ENCODE peak calls at places on chromosomes 7 and 10, in six cellular contexts. One of them, this sample, is unnamed. For H3K9me3, the result is how much of the 10 kb centered on the place peaks cover.

GRCh38 chr10:100986952-100987684 is at the start of the genes MRPL43 and TWNK:
- DNase-seq in GM12878: no peak
- DNase-seq in endothelial cell of umbilical vein: peak
- DNase-seq in transverse colon: peak
- DNase-seq in breast epithelium: peak
- DNase-seq in sigmoid colon: peak
- DNase-seq in this sample: peak

GRCh38 chr7:909358-910329 is 33.3 kb downstream of the GET4 start:
- DNase-seq in GM12878: no peak
- DNase-seq in endothelial cell of umbilical vein: no peak
- DNase-seq in transverse colon: peak
- DNase-seq in breast epithelium: no peak
- DNase-seq in sigmoid colon: peak
- DNase-seq in this sample: no peak

GRCh38 chr7:157529768-157530560 is 193.2 kb downstream of the DNAJB6 start:
- DNase-seq in GM12878: no peak
- DNase-seq in endothelial cell of umbilical vein: no peak
- DNase-seq in transverse colon: no peak
- DNase-seq in breast epithelium: peak
- DNase-seq in sigmoid colon: no peak
- DNase-seq in this sample: no peak

GRCh38 chr7:29022291-29022988 is 64.3 kb upstream of the TRIL start:
- DNase-seq in GM12878: no peak
- DNase-seq in endothelial cell of umbilical vein: no peak
- DNase-seq in transverse colon: no peak
- DNase-seq in breast epithelium: no peak
- DNase-seq in sigmoid colon: no peak
- DNase-seq in this sample: no peak

GRCh38 chr10:8417631-8418030 is 363.1 kb downstream of the GATA3 start:
- DNase-seq in GM12878: no peak
- DNase-seq in endothelial cell of umbilical vein: no peak
- DNase-seq in transverse colon: no peak
- DNase-seq in breast epithelium: no peak
- DNase-seq in sigmoid colon: no peak
- DNase-seq in this sample: no peak

GRCh38 chr7:155277385-155277994 is 20.2 kb upstream of the INSIG1 start:
- DNase-seq in GM12878: no peak
- DNase-seq in endothelial cell of umbilical vein: peak
- DNase-seq in transverse colon: no peak
- DNase-seq in breast epithelium: no peak
- DNase-seq in sigmoid colon: no peak
- DNase-seq in this sample: no peak

GRCh38 chr7:45978010-45978681 is 57.1 kb upstream of the IGFBP3 start:
- DNase-seq in GM12878: peak
- DNase-seq in endothelial cell of umbilical vein: peak
- DNase-seq in transverse colon: no peak
- DNase-seq in breast epithelium: no peak
- DNase-seq in sigmoid colon: no peak
- DNase-seq in this sample: peak

GRCh38 chr10:103651783-103652476 is 158.4 kb downstream of the NEURL1 start:
- DNase-seq in GM12878: no peak
- DNase-seq in endothelial cell of umbilical vein: no peak
- DNase-seq in transverse colon: peak
- DNase-seq in breast epithelium: no peak
- DNase-seq in sigmoid colon: no peak
- DNase-seq in this sample: no peak

GRCh38 chr10:7410800-7411670 is at the start of gene SFMBT2:
- DNase-seq in GM12878: no peak
- DNase-seq in endothelial cell of umbilical vein: peak
- DNase-seq in transverse colon: peak
- DNase-seq in breast epithelium: peak
- DNase-seq in sigmoid colon: peak
- DNase-seq in this sample: no peak

GRCh38 chr10:43050011-43050410 is 26.9 kb upstream of the RET start:
- DNase-seq in GM12878: no peak
- DNase-seq in endothelial cell of umbilical vein: no peak
- DNase-seq in transverse colon: no peak
- DNase-seq in breast epithelium: no peak
- DNase-seq in sigmoid colon: no peak
- DNase-seq in this sample: no peak

GRCh38 chr10:9160275-9160674 is 1105.8 kb downstream of the GATA3 start:
- DNase-seq in GM12878: no peak
- DNase-seq in endothelial cell of umbilical vein: no peak
- DNase-seq in transverse colon: no peak
- DNase-seq in breast epithelium: no peak
- DNase-seq in sigmoid colon: no peak
- DNase-seq in this sample: no peak

GRCh38 chr10:76017026-76017732 is 585.8 kb downstream of the LRMDA start:
- DNase-seq in GM12878: no peak
- DNase-seq in endothelial cell of umbilical vein: no peak
- DNase-seq in transverse colon: no peak
- DNase-seq in breast epithelium: no peak
- DNase-seq in sigmoid colon: no peak
- DNase-seq in this sample: no peak

GRCh38 chr7:46383605-46384004 is 462.5 kb upstream of the IGFBP3 start:
- DNase-seq in GM12878: no peak
- DNase-seq in endothelial cell of umbilical vein: no peak
- DNase-seq in transverse colon: no peak
- DNase-seq in breast epithelium: no peak
- DNase-seq in sigmoid colon: no peak
- DNase-seq in this sample: no peak

GRCh38 chr7:95407751-95408150 is 11.6 kb upstream of the PON3 start:
- DNase-seq in GM12878: no peak
- DNase-seq in endothelial cell of umbilical vein: no peak
- DNase-seq in transverse colon: no peak
- DNase-seq in breast epithelium: no peak
- DNase-seq in sigmoid colon: no peak
- DNase-seq in this sample: no peak

GRCh38 chr10:116287906-116288501 is 15.0 kb upstream of the GFRA1 start:
- DNase-seq in GM12878: no peak
- DNase-seq in endothelial cell of umbilical vein: peak
- DNase-seq in transverse colon: peak
- DNase-seq in breast epithelium: no peak
- DNase-seq in sigmoid colon: no peak
- DNase-seq in this sample: no peak

GRCh38 chr10:75425291-75426079 is 5.9 kb upstream of the LRMDA start:
- DNase-seq in GM12878: no peak
- DNase-seq in endothelial cell of umbilical vein: no peak
- DNase-seq in transverse colon: no peak
- DNase-seq in breast epithelium: no peak
- DNase-seq in sigmoid colon: peak
- DNase-seq in this sample: no peak

GRCh38 chr7:1537631-1538412 is 7.3 kb downstream of the MAFK start:
- DNase-seq in GM12878: no peak
- DNase-seq in endothelial cell of umbilical vein: peak
- DNase-seq in transverse colon: peak
- DNase-seq in breast epithelium: peak
- DNase-seq in sigmoid colon: peak
- DNase-seq in this sample: peak

GRCh38 chr10:131532745-131533341 is 221.3 kb upstream of the TCERG1L start:
- DNase-seq in GM12878: no peak
- DNase-seq in endothelial cell of umbilical vein: no peak
- DNase-seq in transverse colon: no peak
- DNase-seq in breast epithelium: no peak
- DNase-seq in sigmoid colon: no peak
- DNase-seq in this sample: no peak

GRCh38 chr10:103665439-103665838 is 171.9 kb downstream of the NEURL1 start:
- DNase-seq in GM12878: no peak
- DNase-seq in endothelial cell of umbilical vein: no peak
- DNase-seq in transverse colon: no peak
- DNase-seq in breast epithelium: no peak
- DNase-seq in sigmoid colon: no peak
- DNase-seq in this sample: no peak

GRCh38 chr7:87833130-87833529 is 43.0 kb downstream of the SLC25A40 start:
- DNase-seq in GM12878: no peak
- DNase-seq in endothelial cell of umbilical vein: no peak
- DNase-seq in transverse colon: no peak
- DNase-seq in breast epithelium: no peak
- DNase-seq in sigmoid colon: no peak
- DNase-seq in this sample: no peak

GRCh38 chr10:98636921-98637329 is 190.2 kb upstream of the HPS1 start:
- DNase-seq in GM12878: no peak
- DNase-seq in endothelial cell of umbilical vein: no peak
- DNase-seq in transverse colon: no peak
- DNase-seq in breast epithelium: no peak
- DNase-seq in sigmoid colon: no peak
- DNase-seq in this sample: no peak

DNA sequence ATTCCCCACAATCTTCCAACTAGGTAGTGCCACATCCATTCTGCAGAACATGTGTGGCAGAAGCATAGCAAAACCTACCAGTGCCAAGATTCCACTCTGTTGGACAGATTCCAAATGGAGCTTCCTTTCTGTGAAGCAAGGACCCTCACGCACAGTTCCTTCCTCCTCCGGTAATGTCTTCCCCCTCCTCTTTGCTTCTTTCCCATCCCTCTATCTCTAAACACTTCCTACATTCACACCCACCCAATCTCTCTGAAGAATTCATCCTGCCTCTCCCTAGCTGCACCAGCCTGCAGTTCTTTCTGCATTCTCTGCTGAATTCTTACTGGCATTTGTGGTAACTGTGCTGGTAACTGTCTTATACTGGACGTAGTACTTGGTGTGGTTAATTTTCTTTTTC is 124.9 kb downstream of the RNLS start:
- DNase-seq in GM12878: no peak
- DNase-seq in endothelial cell of umbilical vein: no peak
- DNase-seq in transverse colon: no peak
- DNase-seq in breast epithelium: no peak
- DNase-seq in sigmoid colon: no peak
- DNase-seq in this sample: no peak
- TF ChIP-seq POLR2AphosphoS5 in GM12878: no peak
- TF ChIP-seq POLR2AphosphoS5 in endothelial cell of umbilical vein: no peak
- TF ChIP-seq POLR2AphosphoS5 in transverse colon: no peak
- TF ChIP-seq POLR2AphosphoS5 in breast epithelium: no peak
- TF ChIP-seq POLR2AphosphoS5 in sigmoid colon: no peak
- TF ChIP-seq POLR2AphosphoS5 in this sample: no peak

GRCh38 chr10:121536271-121536918 is 61.8 kb downstream of the FGFR2 start:
- DNase-seq in GM12878: no peak
- DNase-seq in endothelial cell of umbilical vein: no peak
- DNase-seq in transverse colon: no peak
- DNase-seq in breast epithelium: no peak
- DNase-seq in sigmoid colon: no peak
- DNase-seq in this sample: no peak

GRCh38 chr10:121532465-121532864 is 65.8 kb downstream of the FGFR2 start:
- DNase-seq in GM12878: no peak
- DNase-seq in endothelial cell of umbilical vein: no peak
- DNase-seq in transverse colon: no peak
- DNase-seq in breast epithelium: no peak
- DNase-seq in sigmoid colon: no peak
- DNase-seq in this sample: no peak

GRCh38 chr10:121531830-121532178 is 66.4 kb downstream of the FGFR2 start:
- DNase-seq in GM12878: no peak
- DNase-seq in endothelial cell of umbilical vein: no peak
- DNase-seq in transverse colon: no peak
- DNase-seq in breast epithelium: no peak
- DNase-seq in sigmoid colon: no peak
- DNase-seq in this sample: no peak

GRCh38 chr10:121531076-121531829 is 67.0 kb downstream of the FGFR2 start:
- DNase-seq in GM12878: no peak
- DNase-seq in endothelial cell of umbilical vein: no peak
- DNase-seq in transverse colon: no peak
- DNase-seq in breast epithelium: no peak
- DNase-seq in sigmoid colon: no peak
- DNase-seq in this sample: no peak

GRCh38 chr10:121535381-121535780 is 62.9 kb downstream of the FGFR2 start:
- DNase-seq in GM12878: no peak
- DNase-seq in endothelial cell of umbilical vein: no peak
- DNase-seq in transverse colon: no peak
- DNase-seq in breast epithelium: no peak
- DNase-seq in sigmoid colon: no peak
- DNase-seq in this sample: no peak
- H3K9me3 ChIP-seq in GM12878: under half
- H3K9me3 ChIP-seq in endothelial cell of umbilical vein: under half
- H3K9me3 ChIP-seq in transverse colon: under half
- H3K9me3 ChIP-seq in breast epithelium: under half
- H3K9me3 ChIP-seq in sigmoid colon: under half
- H3K9me3 ChIP-seq in this sample: under half

GRCh38 chr7:21971780-21972396 is 26.2 kb upstream of the CDCA7L start:
- DNase-seq in GM12878: no peak
- DNase-seq in endothelial cell of umbilical vein: no peak
- DNase-seq in transverse colon: no peak
- DNase-seq in breast epithelium: no peak
- DNase-seq in sigmoid colon: no peak
- DNase-seq in this sample: peak
- TF ChIP-seq POLR2AphosphoS5 in GM12878: no peak
- TF ChIP-seq POLR2AphosphoS5 in endothelial cell of umbilical vein: no peak
- TF ChIP-seq POLR2AphosphoS5 in transverse colon: no peak
- TF ChIP-seq POLR2AphosphoS5 in breast epithelium: no peak
- TF ChIP-seq POLR2AphosphoS5 in sigmoid colon: no peak
- TF ChIP-seq POLR2AphosphoS5 in this sample: no peak

GRCh38 chr7:57646219-57646900 is 196.4 kb downstream of the ZNF716 start:
- DNase-seq in GM12878: no peak
- DNase-seq in endothelial cell of umbilical vein: no peak
- DNase-seq in transverse colon: no peak
- DNase-seq in breast epithelium: no peak
- DNase-seq in sigmoid colon: no peak
- DNase-seq in this sample: no peak

GRCh38 chr7:57646901-57647246 is 196.9 kb downstream of the ZNF716 start:
- DNase-seq in GM12878: no peak
- DNase-seq in endothelial cell of umbilical vein: no peak
- DNase-seq in transverse colon: no peak
- DNase-seq in breast epithelium: no peak
- DNase-seq in sigmoid colon: no peak
- DNase-seq in this sample: no peak

GRCh38 chr7:57653262-57653830 is 203.4 kb downstream of the ZNF716 start:
- DNase-seq in GM12878: no peak
- DNase-seq in endothelial cell of umbilical vein: no peak
- DNase-seq in transverse colon: no peak
- DNase-seq in breast epithelium: no peak
- DNase-seq in sigmoid colon: no peak
- DNase-seq in this sample: no peak

DNA sequence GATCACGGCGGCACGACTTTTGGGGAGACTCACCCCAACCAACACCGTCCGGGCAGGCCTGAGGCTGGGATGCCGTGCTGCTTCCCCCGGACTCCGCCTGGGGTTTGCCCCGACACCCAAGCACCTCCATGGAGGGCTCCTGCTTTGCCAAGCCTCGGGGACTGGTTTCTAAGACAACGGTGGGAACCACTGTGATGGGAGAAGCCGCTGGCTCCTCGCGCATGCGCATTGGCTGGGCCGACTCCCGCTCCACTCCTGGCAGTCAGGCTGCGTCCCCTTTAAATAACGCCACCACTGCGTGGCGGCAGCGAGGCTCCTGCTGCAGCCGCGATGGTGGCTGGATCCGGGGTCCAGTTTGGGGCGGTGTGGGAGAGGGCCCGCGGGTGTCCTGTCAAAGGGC is 201.0 kb downstream of the ZNF716 start:
- DNase-seq in GM12878: no peak
- DNase-seq in endothelial cell of umbilical vein: no peak
- DNase-seq in transverse colon: no peak
- DNase-seq in breast epithelium: no peak
- DNase-seq in sigmoid colon: no peak
- DNase-seq in this sample: no peak
- H3K9me3 ChIP-seq in GM12878: under half
- H3K9me3 ChIP-seq in endothelial cell of umbilical vein: under half
- H3K9me3 ChIP-seq in transverse colon: under half
- H3K9me3 ChIP-seq in breast epithelium: half or more
- H3K9me3 ChIP-seq in sigmoid colon: under half
- H3K9me3 ChIP-seq in this sample: under half